ENCODE peak calls at places on chromosomes 4 and X, in four cellular contexts. One of them, this sample, is unnamed.

GRCh38 chrX:123504047-123504446 is 228.8 kb downstream of the THOC2 start:
- DNase-seq in endothelial cell of umbilical vein: no peak
- DNase-seq in sigmoid colon: no peak
- DNase-seq in upper lobe of left lung: no peak
- DNase-seq in this sample: no peak

GRCh38 chr4:61783050-61783449 is 582.9 kb downstream of the ADGRL3 start:
- DNase-seq in endothelial cell of umbilical vein: no peak
- DNase-seq in sigmoid colon: no peak
- DNase-seq in upper lobe of left lung: no peak
- DNase-seq in this sample: no peak

GRCh38 chr4:183095199-183095512 is 3.9 kb upstream of the WWC2 start:
- DNase-seq in endothelial cell of umbilical vein: no peak
- DNase-seq in sigmoid colon: no peak
- DNase-seq in upper lobe of left lung: no peak
- DNase-seq in this sample: no peak

GRCh38 chrX:101385795-101386541 is at the start of gene BTK:
- DNase-seq in endothelial cell of umbilical vein: no peak
- DNase-seq in sigmoid colon: no peak
- DNase-seq in upper lobe of left lung: peak
- DNase-seq in this sample: no peak

GRCh38 chr4:94811653-94812052 is 53.9 kb downstream of the BMPR1B start:
- DNase-seq in endothelial cell of umbilical vein: peak
- DNase-seq in sigmoid colon: no peak
- DNase-seq in upper lobe of left lung: no peak
- DNase-seq in this sample: no peak

GRCh38 chr4:27187786-27188185 is 327.1 kb downstream of the STIM2 start:
- DNase-seq in endothelial cell of umbilical vein: no peak
- DNase-seq in sigmoid colon: no peak
- DNase-seq in upper lobe of left lung: no peak
- DNase-seq in this sample: no peak

GRCh38 chr4:121741751-121742150 is 23.2 kb downstream of the SMIM43 start:
- DNase-seq in endothelial cell of umbilical vein: no peak
- DNase-seq in sigmoid colon: no peak
- DNase-seq in upper lobe of left lung: no peak
- DNase-seq in this sample: no peak

GRCh38 chr4:22237155-22237751 is 278.6 kb downstream of the ADGRA3 start:
- DNase-seq in endothelial cell of umbilical vein: no peak
- DNase-seq in sigmoid colon: no peak
- DNase-seq in upper lobe of left lung: no peak
- DNase-seq in this sample: peak

GRCh38 chr4:41024556-41025491 is 189.5 kb downstream of the APBB2 start:
- DNase-seq in endothelial cell of umbilical vein: peak
- DNase-seq in sigmoid colon: no peak
- DNase-seq in upper lobe of left lung: no peak
- DNase-seq in this sample: no peak

GRCh38 chr4:1644906-1645657 is 39.0 kb downstream of the FAM53A start:
- DNase-seq in endothelial cell of umbilical vein: no peak
- DNase-seq in sigmoid colon: peak
- DNase-seq in upper lobe of left lung: no peak
- DNase-seq in this sample: peak

GRCh38 chrX:39772057-39772832 is 325.5 kb downstream of the BCOR start:
- DNase-seq in endothelial cell of umbilical vein: peak
- DNase-seq in sigmoid colon: no peak
- DNase-seq in upper lobe of left lung: peak
- DNase-seq in this sample: peak

GRCh38 chr4:185597532-185598188 is 62.4 kb upstream of the PDLIM3 start:
- DNase-seq in endothelial cell of umbilical vein: peak
- DNase-seq in sigmoid colon: peak
- DNase-seq in upper lobe of left lung: peak
- DNase-seq in this sample: peak

GRCh38 chrX:48956728-48957414 is 536 bp downstream of the OTUD5 start:
- DNase-seq in endothelial cell of umbilical vein: peak
- DNase-seq in sigmoid colon: no peak
- DNase-seq in upper lobe of left lung: no peak
- DNase-seq in this sample: peak

GRCh38 chr4:17577660-17578481 is 873 bp downstream of the LAP3 start:
- DNase-seq in endothelial cell of umbilical vein: no peak
- DNase-seq in sigmoid colon: peak
- DNase-seq in upper lobe of left lung: peak
- DNase-seq in this sample: peak

GRCh38 chr4:16065066-16065465 is 18.8 kb downstream of the PROM1 start:
- DNase-seq in endothelial cell of umbilical vein: no peak
- DNase-seq in sigmoid colon: no peak
- DNase-seq in upper lobe of left lung: no peak
- DNase-seq in this sample: no peak

GRCh38 chr4:84089652-84090437 is 409.2 kb downstream of the NKX6-1 start:
- DNase-seq in endothelial cell of umbilical vein: no peak
- DNase-seq in sigmoid colon: no peak
- DNase-seq in upper lobe of left lung: no peak
- DNase-seq in this sample: no peak

GRCh38 chr4:7243609-7244342 is 51.4 kb downstream of the SORCS2 start:
- DNase-seq in endothelial cell of umbilical vein: no peak
- DNase-seq in sigmoid colon: no peak
- DNase-seq in upper lobe of left lung: no peak
- DNase-seq in this sample: no peak

GRCh38 chrX:70998402-70999027 is 67.6 kb upstream of the SLC7A3 start:
- DNase-seq in endothelial cell of umbilical vein: peak
- DNase-seq in sigmoid colon: no peak
- DNase-seq in upper lobe of left lung: no peak
- DNase-seq in this sample: no peak

GRCh38 chr4:42278709-42279324 is 118.5 kb upstream of the SHISA3 start:
- DNase-seq in endothelial cell of umbilical vein: no peak
- DNase-seq in sigmoid colon: no peak
- DNase-seq in upper lobe of left lung: no peak
- DNase-seq in this sample: no peak

GRCh38 chr4:113131621-113132020 is 82.2 kb downstream of the ANK2 start:
- DNase-seq in endothelial cell of umbilical vein: no peak
- DNase-seq in sigmoid colon: no peak
- DNase-seq in upper lobe of left lung: no peak
- DNase-seq in this sample: no peak

GRCh38 chr4:154503598-154503997 is 12.0 kb upstream of the DCHS2 start:
- DNase-seq in endothelial cell of umbilical vein: peak
- DNase-seq in sigmoid colon: no peak
- DNase-seq in upper lobe of left lung: no peak
- DNase-seq in this sample: no peak

GRCh38 chr4:85370400-85371032 is 104.4 kb upstream of the ARHGAP24 start:
- DNase-seq in endothelial cell of umbilical vein: peak
- DNase-seq in sigmoid colon: no peak
- DNase-seq in upper lobe of left lung: no peak
- DNase-seq in this sample: no peak

GRCh38 chr4:120977435-120977997 is 55.0 kb upstream of the PRDM5 start:
- DNase-seq in endothelial cell of umbilical vein: peak
- DNase-seq in sigmoid colon: no peak
- DNase-seq in upper lobe of left lung: no peak
- DNase-seq in this sample: no peak

GRCh38 chr4:40325406-40326019 is 9.6 kb upstream of the CHRNA9 start:
- DNase-seq in endothelial cell of umbilical vein: peak
- DNase-seq in sigmoid colon: no peak
- DNase-seq in upper lobe of left lung: peak
- DNase-seq in this sample: no peak

GRCh38 chr4:57679969-57680368 is 569.8 kb upstream of the IGFBP7 start:
- DNase-seq in endothelial cell of umbilical vein: no peak
- DNase-seq in sigmoid colon: no peak
- DNase-seq in upper lobe of left lung: no peak
- DNase-seq in this sample: no peak

GRCh38 chr4:54363037-54363436 is 133.9 kb downstream of the PDGFRA start:
- DNase-seq in endothelial cell of umbilical vein: no peak
- DNase-seq in sigmoid colon: no peak
- DNase-seq in upper lobe of left lung: no peak
- DNase-seq in this sample: no peak

GRCh38 chr4:106690487-106690886 is 321.9 kb upstream of the GIMD1 start:
- DNase-seq in endothelial cell of umbilical vein: peak
- DNase-seq in sigmoid colon: no peak
- DNase-seq in upper lobe of left lung: no peak
- DNase-seq in this sample: no peak

GRCh38 chrX:68634649-68635227 is 12.7 kb upstream of the STARD8 start:
- DNase-seq in endothelial cell of umbilical vein: no peak
- DNase-seq in sigmoid colon: no peak
- DNase-seq in upper lobe of left lung: no peak
- DNase-seq in this sample: no peak

GRCh38 chrX:44456685-44457084 is 86.0 kb downstream of the FUNDC1 start:
- DNase-seq in endothelial cell of umbilical vein: no peak
- DNase-seq in sigmoid colon: no peak
- DNase-seq in upper lobe of left lung: no peak
- DNase-seq in this sample: no peak

GRCh38 chr4:161182913-161183312 is 980.9 kb downstream of the FSTL5 start:
- DNase-seq in endothelial cell of umbilical vein: no peak
- DNase-seq in sigmoid colon: no peak
- DNase-seq in upper lobe of left lung: no peak
- DNase-seq in this sample: no peak
- TF ChIP-seq POLR2AphosphoS5 in endothelial cell of umbilical vein: no peak
- TF ChIP-seq POLR2AphosphoS5 in sigmoid colon: no peak
- TF ChIP-seq POLR2AphosphoS5 in upper lobe of left lung: no peak
- TF ChIP-seq POLR2AphosphoS5 in this sample: no peak

DNA sequence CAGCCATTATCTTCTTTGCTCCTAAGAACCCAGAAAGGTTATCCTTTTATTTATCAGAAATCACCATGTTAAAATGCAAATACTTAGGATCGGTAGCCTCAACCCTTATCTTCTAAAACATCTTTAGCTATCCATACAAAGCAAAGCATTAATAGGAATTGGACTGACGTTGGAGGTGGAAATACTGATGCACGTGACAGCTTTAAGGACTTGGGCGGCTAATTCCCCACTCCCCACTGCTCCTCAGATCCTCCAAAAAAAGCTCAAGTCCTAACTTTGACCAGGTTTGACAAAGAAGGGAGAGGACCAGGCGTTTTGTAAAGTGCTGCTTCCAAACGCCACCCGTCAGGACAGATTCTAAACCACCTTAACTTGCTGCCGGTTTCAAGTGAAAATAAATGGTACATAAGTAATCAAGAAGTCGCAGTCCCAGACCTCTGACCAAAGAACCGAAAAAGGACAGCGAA is 496 bp upstream of the SPCS3 start:
- DNase-seq in endothelial cell of umbilical vein: no peak
- DNase-seq in sigmoid colon: no peak
- DNase-seq in upper lobe of left lung: peak
- DNase-seq in this sample: no peak
- TF ChIP-seq POLR2A in endothelial cell of umbilical vein: no peak
- TF ChIP-seq POLR2A in sigmoid colon: peak
- TF ChIP-seq POLR2A in upper lobe of left lung: no peak
- TF ChIP-seq POLR2A in this sample: no peak

DNA sequence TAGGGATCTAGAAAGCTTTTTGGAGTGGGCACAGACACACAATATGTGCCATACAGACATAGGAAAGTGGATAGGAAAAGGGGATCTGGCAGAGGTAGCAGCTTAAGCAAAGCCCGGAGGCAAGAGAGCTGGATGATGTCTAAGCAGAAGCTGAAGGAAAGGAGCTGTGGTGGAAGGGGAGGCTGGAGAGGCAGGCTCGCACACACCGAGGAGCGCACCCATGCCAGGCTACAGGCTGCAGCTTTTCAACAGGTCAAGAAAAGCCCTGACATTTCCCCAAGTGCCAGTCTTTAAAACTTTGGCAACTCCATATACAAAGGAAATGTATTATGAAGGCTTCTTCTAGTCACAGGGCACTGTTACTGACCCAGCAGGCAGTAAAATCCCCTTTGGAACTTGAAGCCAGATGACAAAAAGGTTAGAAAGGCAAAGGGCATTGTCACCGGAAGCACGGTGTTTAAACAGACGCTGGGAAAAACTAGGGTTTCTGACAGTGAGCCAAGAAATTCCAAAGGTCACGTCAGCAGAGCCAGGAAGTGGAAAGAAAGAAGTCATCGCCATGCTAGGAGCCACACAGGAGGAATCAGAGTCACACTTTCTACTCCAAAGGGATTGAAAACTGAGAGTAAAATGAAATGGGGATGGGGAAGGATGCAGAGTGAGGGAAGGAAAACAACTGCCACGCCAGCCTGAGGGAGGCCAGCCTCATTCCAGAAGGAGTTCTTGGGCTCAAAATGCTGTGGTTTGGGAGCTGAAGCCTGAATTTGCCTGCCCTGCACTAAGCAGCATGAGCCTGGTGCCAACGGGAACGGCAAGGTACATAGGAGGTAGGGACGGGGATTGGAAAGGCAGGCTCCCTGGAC is 67.1 kb downstream of the SOWAHB start:
- DNase-seq in endothelial cell of umbilical vein: peak
- DNase-seq in sigmoid colon: no peak
- DNase-seq in upper lobe of left lung: peak
- DNase-seq in this sample: no peak
- TF ChIP-seq POLR2AphosphoS5 in endothelial cell of umbilical vein: peak
- TF ChIP-seq POLR2AphosphoS5 in sigmoid colon: peak
- TF ChIP-seq POLR2AphosphoS5 in upper lobe of left lung: peak
- TF ChIP-seq POLR2AphosphoS5 in this sample: peak

GRCh38 chrX:50978920-50979660 is 68.6 kb downstream of the BMP15 start:
- DNase-seq in endothelial cell of umbilical vein: no peak
- DNase-seq in sigmoid colon: no peak
- DNase-seq in upper lobe of left lung: no peak
- DNase-seq in this sample: no peak

GRCh38 chrX:50967734-50968133 is 57.2 kb downstream of the BMP15 start:
- DNase-seq in endothelial cell of umbilical vein: no peak
- DNase-seq in sigmoid colon: no peak
- DNase-seq in upper lobe of left lung: no peak
- DNase-seq in this sample: no peak

GRCh38 chrX:50971390-50971789 is 60.9 kb downstream of the BMP15 start:
- DNase-seq in endothelial cell of umbilical vein: no peak
- DNase-seq in sigmoid colon: no peak
- DNase-seq in upper lobe of left lung: no peak
- DNase-seq in this sample: no peak

GRCh38 chrX:50973199-50973598 is 62.7 kb downstream of the BMP15 start:
- DNase-seq in endothelial cell of umbilical vein: no peak
- DNase-seq in sigmoid colon: no peak
- DNase-seq in upper lobe of left lung: no peak
- DNase-seq in this sample: no peak
- TF ChIP-seq POLR2A in endothelial cell of umbilical vein: no peak
- TF ChIP-seq POLR2A in sigmoid colon: no peak
- TF ChIP-seq POLR2A in upper lobe of left lung: no peak
- TF ChIP-seq POLR2A in this sample: no peak

DNA sequence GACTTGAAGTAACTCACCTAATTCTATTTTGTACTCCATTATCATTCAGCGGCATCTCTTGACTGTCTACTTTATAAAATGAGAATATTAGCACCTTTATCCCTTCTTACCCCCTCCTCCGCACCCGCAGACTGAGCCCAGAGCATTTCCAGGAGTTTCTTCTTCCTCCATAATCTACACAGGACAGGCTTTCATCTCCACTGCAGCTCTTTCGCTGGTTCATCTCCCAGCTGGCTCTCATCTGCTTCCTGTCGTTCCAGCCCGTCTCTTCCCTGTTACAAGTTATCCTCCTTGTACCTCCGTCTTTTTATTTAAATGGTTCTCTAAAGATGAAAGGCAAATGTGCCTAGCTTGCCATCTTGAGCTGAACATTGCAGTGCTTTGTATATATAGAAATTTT is 39.8 kb downstream of the GALNT7 start:
- DNase-seq in endothelial cell of umbilical vein: no peak
- DNase-seq in sigmoid colon: no peak
- DNase-seq in upper lobe of left lung: no peak
- DNase-seq in this sample: no peak
- TF ChIP-seq POLR2AphosphoS5 in endothelial cell of umbilical vein: no peak
- TF ChIP-seq POLR2AphosphoS5 in sigmoid colon: no peak
- TF ChIP-seq POLR2AphosphoS5 in upper lobe of left lung: no peak
- TF ChIP-seq POLR2AphosphoS5 in this sample: no peak

GRCh38 chr4:44961001-44961755 is 234.8 kb upstream of the GNPDA2 start:
- DNase-seq in endothelial cell of umbilical vein: no peak
- DNase-seq in sigmoid colon: no peak
- DNase-seq in upper lobe of left lung: no peak
- DNase-seq in this sample: no peak

GRCh38 chr4:44965446-44966095 is 239.2 kb upstream of the GNPDA2 start:
- DNase-seq in endothelial cell of umbilical vein: no peak
- DNase-seq in sigmoid colon: no peak
- DNase-seq in upper lobe of left lung: no peak
- DNase-seq in this sample: no peak
- TF ChIP-seq POLR2A in endothelial cell of umbilical vein: no peak
- TF ChIP-seq POLR2A in sigmoid colon: no peak
- TF ChIP-seq POLR2A in upper lobe of left lung: no peak
- TF ChIP-seq POLR2A in this sample: no peak

This sample was measured in spleen.